ENCODE peak calls at places on chromosomes 2 and 18, in six cellular contexts. N is A172; F is stimulated activated CD8-positive, alpha-beta memory T cell treated with anti-CD3 and anti-CD28 coated beads, Interleukin-2, amount 100 ng/mL, for 48 hours; C is GM12891; O is activated naive CD8-positive, alpha-beta T cell treated with anti-CD3 and anti-CD28 coated beads for 36 hours; P is NCI-H69. L is an unnamed sample.

GRCh38 chr2:128510701-128511100 is 192.0 kb upstream of the HS6ST1 start:
- DNase-seq in O (no peak), F (no peak), N (no peak), P (no peak), C (no peak), L (no peak)

GRCh38 chr2:886072-887022 is 64.3 kb upstream of the SNTG2 start:
- DNase-seq in P (no peak), C (no peak), N (no peak), F (no peak), O (no peak), L (no peak)

GRCh38 chr2:99425022-99425421 is 64.8 kb downstream of the REV1 start:
- DNase-seq in F (no peak), N (peak; percentile 23), P (no peak), O (no peak), C (no peak), L (no peak)

GRCh38 chr18:35730738-35731370 is 149.3 kb downstream of the GALNT1 start:
- DNase-seq in F (no peak), N (no peak), O (no peak), C (no peak), P (no peak), L (no peak)

GRCh38 chr18:55421612-55422381 is 166.2 kb downstream of the TCF4 start:
- DNase-seq in O (no peak), C (no peak), N (no peak), P (peak; percentile 93), F (no peak), L (no peak)

GRCh38 chr2:25279091-25279651 is 62.6 kb downstream of the DNMT3A start:
- DNase-seq in O (no peak), P (no peak), C (peak; percentile 70), N (no peak), F (no peak), L (peak; percentile 71)

GRCh38 chr2:179751184-179751809 is 110.1 kb downstream of the ZNF385B start:
- DNase-seq in N (peak; percentile 22), F (no peak), O (no peak), P (peak; percentile 32), C (no peak), L (no peak)

GRCh38 chr2:146412625-146413024 is 1432.2 kb upstream of the ACVR2A start:
- DNase-seq in N (no peak), C (no peak), F (no peak), P (no peak), O (no peak), L (no peak)

GRCh38 chr2:10080536-10081304 is 509 bp upstream of the CYS1 start:
- DNase-seq in P (no peak), O (peak; percentile 41), C (no peak), N (no peak), F (no peak), L (no peak)

GRCh38 chr2:112923237-112923966 is 12.4 kb downstream of the IL37 start:
- DNase-seq in C (no peak), O (no peak), N (no peak), F (no peak), P (no peak), L (no peak)

GRCh38 chr2:196173505-196173904 is 2.1 kb upstream of the STK17B start:
- DNase-seq in C (no peak), F (no peak), O (no peak), P (no peak), N (peak; percentile 23), L (no peak)

GRCh38 chr2:74778381-74779371 is 55.3 kb upstream of the HK2 start:
- DNase-seq in P (peak; percentile 69), C (no peak), O (no peak), F (no peak), N (no peak), L (no peak)

GRCh38 chr2:2664989-2665833 is 334.1 kb upstream of the MYT1L start:
- DNase-seq in C (no peak), P (no peak), O (no peak), N (peak; percentile 92), F (no peak), L (no peak)

GRCh38 chr2:203574824-203575223 is 39.7 kb upstream of the RAPH1 start:
- DNase-seq in N (no peak), P (no peak), F (no peak), C (no peak), O (no peak), L (no peak)

GRCh38 chr2:189015378-189015777 is 41.2 kb downstream of the COL3A1 start:
- DNase-seq in P (no peak), O (no peak), C (no peak), F (no peak), N (no peak), L (no peak)

GRCh38 chr2:146818122-146818521 is 1026.7 kb upstream of the ACVR2A start:
- DNase-seq in N (no peak), O (no peak), P (no peak), C (no peak), F (no peak), L (no peak)

GRCh38 chr18:77062518-77063003 is 70.0 kb downstream of the MBP start:
- DNase-seq in N (peak; percentile 69), O (peak; percentile 67), F (no peak), P (no peak), C (no peak), L (peak; percentile 85)

GRCh38 chr2:240287496-240288086 is 147.1 kb upstream of the OTOS start:
- DNase-seq in C (no peak), N (no peak), P (no peak), F (no peak), O (no peak), L (no peak)

GRCh38 chr2:7984693-7985353 is 697.0 kb upstream of the ID2 start:
- DNase-seq in C (no peak), O (no peak), F (no peak), N (no peak), P (no peak), L (no peak)

GRCh38 chr2:217326238-217327022 is 466.6 kb upstream of the TNP1 start:
- DNase-seq in P (peak; percentile 90), O (no peak), C (no peak), N (no peak), F (no peak), L (no peak)

GRCh38 chr2:225025917-225026571 is 16.2 kb downstream of the DOCK10 start:
- DNase-seq in N (peak; percentile 56), O (no peak), C (no peak), F (no peak), P (peak; percentile 25), L (no peak)

GRCh38 chr2:135152361-135152760 is 100.3 kb downstream of the RAB3GAP1 start:
- DNase-seq in C (no peak), O (no peak), N (no peak), P (no peak), F (no peak), L (no peak)

GRCh38 chr2:138829326-138829725 is 49.1 kb upstream of the NXPH2 start:
- DNase-seq in F (no peak), N (peak; percentile 46), P (peak; percentile 72), O (peak; percentile 18), C (no peak), L (no peak)

GRCh38 chr2:118056165-118056534 is 32.1 kb upstream of the INSIG2 start:
- DNase-seq in N (no peak), O (no peak), P (no peak), C (no peak), F (no peak), L (peak; percentile 84)

GRCh38 chr2:95265182-95265581 is 9.1 kb upstream of the PROM2 start:
- DNase-seq in N (no peak), P (no peak), O (no peak), C (no peak), F (no peak), L (no peak)

GRCh38 chr2:111119847-111120252 is 864 bp upstream of the BCL2L11 start:
- DNase-seq in C (no peak), O (peak; percentile 17), P (no peak), N (no peak), F (no peak), L (no peak)

GRCh38 chr2:56121995-56122394 is 61.8 kb upstream of the CCDC85A start:
- DNase-seq in F (no peak), N (no peak), C (no peak), O (no peak), P (no peak), L (no peak)

GRCh38 chr2:112075490-112076260 is 20.6 kb downstream of the TMEM87B start:
- DNase-seq in O (no peak), P (no peak), N (peak; percentile 77), C (no peak), F (no peak), L (no peak)

GRCh38 chr2:171317492-171318125 is 116.2 kb downstream of the METTL8 start:
- DNase-seq in O (no peak), C (no peak), F (no peak), P (no peak), N (no peak), L (peak; percentile 74)

GRCh38 chr2:173854840-173855239 is 110.3 kb downstream of the SP3 start:
- DNase-seq in P (peak; percentile 54), N (peak; percentile 73), C (no peak), O (no peak), F (no peak), L (no peak)